ENCODE peak calls at places on chromosomes 3 and 15, in nine cellular contexts. Y is IMR-90; E is fibroblast of the aortic adventitia; Z is effector memory CD8-positive, alpha-beta T cell; S is ascending aorta; O is left colon; J is SJSA1; F is PC-3; T is fibroblast of villous mesenchyme. W is an unnamed sample.

GRCh38 chr15:75098371-75098770 is 75.0 kb downstream of the PPCDC start:
- DNase-seq in O (no peak), E (no peak), S (no peak), T (no peak), Z (no peak), F (no peak), J (no peak), Y (no peak), W (no peak)

GRCh38 chr15:57377478-57377847 is 1.2 kb downstream of the CGNL1 start:
- DNase-seq in Y (no peak), O (no peak), F (peak), J (no peak), S (no peak), E (no peak), Z (no peak), T (no peak), W (no peak)

GRCh38 chr3:100089802-100090668 is 24.3 kb downstream of the FILIP1L start:
- DNase-seq in Z (no peak), T (peak), O (no peak), Y (peak), F (peak), E (peak), S (no peak), J (peak), W (no peak)

GRCh38 chr3:142929109-142929508 is 34.4 kb downstream of the PAQR9 start:
- DNase-seq in E (peak), F (peak), O (peak), S (no peak), J (no peak), T (peak), Y (peak), Z (no peak), W (no peak)

GRCh38 chr3:114746502-114746901 is 400.6 kb downstream of the ZBTB20 start:
- DNase-seq in J (peak), Y (no peak), T (peak), S (no peak), O (no peak), E (peak), Z (no peak), F (no peak), W (no peak)

GRCh38 chr3:100006570-100007271 is 107.6 kb downstream of the FILIP1L start:
- DNase-seq in Y (peak), S (no peak), F (peak), T (peak), E (peak), O (no peak), Z (no peak), J (peak), W (no peak)

GRCh38 chr3:130975251-130975650 is 51.4 kb downstream of the ASTE1 start:
- DNase-seq in J (no peak), O (no peak), Z (no peak), S (no peak), F (no peak), Y (no peak), E (no peak), T (no peak), W (no peak)

GRCh38 chr3:108590443-108590842 is 921 bp downstream of the DZIP3 start:
- DNase-seq in S (no peak), E (no peak), O (no peak), Z (no peak), J (no peak), T (no peak), Y (no peak), F (no peak), W (no peak)

GRCh38 chr3:32960404-32961160 is 9.1 kb downstream of the CCR4 start:
- DNase-seq in Y (no peak), Z (no peak), O (no peak), E (no peak), F (no peak), J (no peak), S (no peak), T (no peak), W (no peak)

GRCh38 chr15:38065721-38066120 is 131.3 kb downstream of the TMCO5A start:
- DNase-seq in E (no peak), F (no peak), Y (no peak), S (no peak), Z (no peak), O (no peak), T (no peak), J (no peak), W (no peak)

GRCh38 chr3:38553071-38553470 is 56.9 kb downstream of the EXOG start:
- DNase-seq in J (no peak), O (no peak), T (no peak), S (no peak), E (no peak), Y (no peak), F (no peak), Z (no peak), W (no peak)

GRCh38 chr3:37217098-37217849 is 42.9 kb upstream of the LRRFIP2 start:
- DNase-seq in O (no peak), T (no peak), S (no peak), Z (peak), J (no peak), E (no peak), Y (no peak), F (no peak), W (no peak)

GRCh38 chr15:71052356-71052755 is 62.9 kb upstream of the THSD4 start:
- DNase-seq in F (peak), J (no peak), T (peak), Y (peak), S (no peak), O (no peak), Z (no peak), E (peak), W (no peak)

GRCh38 chr3:155876537-155876936 is 6.1 kb downstream of the GMPS start:
- DNase-seq in Z (no peak), T (no peak), S (no peak), J (no peak), O (no peak), E (no peak), Y (no peak), F (no peak), W (no peak)

GRCh38 chr3:150495149-150495548 is 51.1 kb downstream of the SERP1 start:
- DNase-seq in E (no peak), Z (no peak), S (no peak), Y (peak), O (no peak), T (no peak), F (peak), J (peak), W (no peak)

GRCh38 chr15:74535388-74536084 is 5.5 kb upstream of the ARID3B start:
- DNase-seq in Z (no peak), Y (peak), T (no peak), J (no peak), E (no peak), S (no peak), F (peak), O (no peak), W (no peak)

GRCh38 chr3:37703633-37704032 is 158.0 kb upstream of the CTDSPL start:
- DNase-seq in E (no peak), Z (no peak), J (no peak), Y (peak), T (peak), S (no peak), F (peak), O (no peak), W (no peak)

GRCh38 chr3:153285194-153285641 is 123.2 kb downstream of the RAP2B start:
- DNase-seq in O (no peak), E (peak), Y (peak), S (no peak), T (peak), J (no peak), F (peak), Z (no peak), W (no peak)

GRCh38 chr15:50798684-50799083 is 33.2 kb upstream of the SPPL2A start:
- DNase-seq in S (no peak), J (no peak), E (no peak), F (peak), Y (peak), O (no peak), T (no peak), Z (no peak), W (no peak)

GRCh38 chr3:170320471-170321121 is 36.9 kb upstream of the SKIL start:
- DNase-seq in E (no peak), T (no peak), J (peak), S (no peak), Y (peak), Z (no peak), O (no peak), F (no peak), W (no peak)

GRCh38 chr3:196341142-196341541 is 3.0 kb upstream of the TM4SF19 start:
- DNase-seq in E (peak), F (peak), Y (peak), S (no peak), O (no peak), Z (no peak), T (peak), J (peak), W (no peak)

GRCh38 chr3:47469616-47470015 is 6.1 kb downstream of the SCAP start:
- DNase-seq in F (no peak), S (no peak), Y (no peak), J (no peak), Z (no peak), O (no peak), E (peak), T (no peak), W (no peak)